ENCODE peak calls at places on chromosomes 13 and 19, in five cellular contexts. P, X, S, N and E are unnamed samples.

GRCh38 chr13:23505007-23505406 is 65.2 kb upstream of the TNFRSF19 start:
- DNase-seq in N (no peak), X (no peak), P (no peak), S (no peak), E (peak; percentile 29)

GRCh38 chr13:48585456-48585840 is 52.6 kb upstream of the RCBTB2 start:
- DNase-seq in P (no peak), S (no peak), N (no peak), X (peak; percentile 8), E (no peak)

GRCh38 chr19:12838893-12839656 is 760 bp downstream of the MAST1 start:
- DNase-seq in P (no peak), S (no peak), X (no peak), N (no peak), E (no peak)

GRCh38 chr19:11539495-11540365 is 1.1 kb downstream of the CNN1 start:
- DNase-seq in N (no peak), P (peak; percentile 77), S (no peak), X (no peak), E (no peak)

GRCh38 chr19:53467503-53468262 is at the start of gene ZNF813:
- DNase-seq in P (peak; percentile 96), S (peak; percentile 98), X (peak; percentile 64), N (peak; percentile 91), E (peak; percentile 79)

GRCh38 chr19:50838239-50838638 is 4.9 kb upstream of the KLK15 start:
- DNase-seq in X (no peak), P (no peak), N (no peak), S (no peak), E (no peak)

GRCh38 chr13:97223711-97224461 is 1.8 kb downstream of the MBNL2 start:
- DNase-seq in N (peak; percentile 36), P (peak; percentile 74), S (no peak), X (peak; percentile 92), E (peak; percentile 78)

GRCh38 chr13:76887070-76887563 is 912 bp upstream of the KCTD12 start:
- DNase-seq in X (no peak), S (no peak), N (no peak), P (peak; percentile 25), E (no peak)

GRCh38 chr13:83088858-83089257 is 793.4 kb downstream of the SLITRK1 start:
- DNase-seq in X (no peak), S (no peak), N (no peak), P (no peak), E (no peak)

GRCh38 chr13:107170270-107170931 is 602.5 kb upstream of the ARGLU1 start:
- DNase-seq in N (no peak), X (no peak), S (no peak), P (no peak), E (no peak)

GRCh38 chr19:52993342-52994178 is 20.2 kb upstream of the ERVV-1 start:
- DNase-seq in X (peak; percentile 47), S (peak; percentile 57), N (peak; percentile 80), P (peak; percentile 84), E (peak; percentile 63)

GRCh38 chr19:23996549-23996948 is 81.9 kb downstream of the ZNF726 start:
- DNase-seq in N (no peak), S (no peak), X (no peak), P (no peak), E (no peak)

GRCh38 chr13:110444226-110444653 is 117.3 kb downstream of the RAB20 start:
- DNase-seq in N (no peak), P (peak; percentile 62), X (no peak), S (no peak), E (no peak)

GRCh38 chr19:6767357-6768235 is at the start of gene SH2D3A:
- DNase-seq in P (no peak), S (peak; percentile 93), N (peak; percentile 96), X (no peak), E (no peak)

GRCh38 chr13:50635504-50635903 is 208.0 kb downstream of the DLEU7 start:
- DNase-seq in S (no peak), X (peak; percentile 12), P (peak; percentile 52), N (no peak), E (no peak)

GRCh38 chr13:32669030-32669646 is 82.9 kb downstream of the PDS5B start:
- DNase-seq in S (no peak), N (peak; percentile 8), X (peak; percentile 47), P (no peak), E (peak; percentile 56)

GRCh38 chr19:40523322-40524047 is 53.2 kb upstream of the SHKBP1 start:
- DNase-seq in P (no peak), N (peak; percentile 39), X (no peak), S (no peak), E (no peak)

GRCh38 chr13:110268576-110269185 is 38.3 kb downstream of the COL4A1 start:
- DNase-seq in P (no peak), S (no peak), X (no peak), N (no peak), E (no peak)

GRCh38 chr13:82506805-82507404 is 1375.4 kb downstream of the SLITRK1 start:
- DNase-seq in X (no peak), S (no peak), N (no peak), P (no peak), E (no peak)

GRCh38 chr13:111879719-111880118 is 187.2 kb upstream of the SOX1 start:
- DNase-seq in P (no peak), S (no peak), X (no peak), N (no peak), E (no peak)

GRCh38 chr13:27375686-27376326 is 48.6 kb upstream of the GTF3A start:
- DNase-seq in N (peak; percentile 44), P (peak; percentile 68), S (peak; percentile 35), X (peak; percentile 38), E (no peak)

GRCh38 chr19:33630880-33631627 is 9.3 kb downstream of the CHST8 start:
- DNase-seq in X (no peak), N (no peak), S (no peak), P (no peak), E (no peak)

GRCh38 chr13:42041684-42042035 is 6.8 kb upstream of the DGKH start:
- DNase-seq in S (no peak), X (no peak), P (peak; percentile 56), N (no peak), E (peak; percentile 65)

GRCh38 chr19:13506550-13506878 is 235 bp upstream of the CACNA1A start:
- DNase-seq in P (no peak), N (no peak), S (no peak), X (no peak), E (no peak)

GRCh38 chr19:32350492-32350891 is 5.1 kb downstream of the ZNF507 start:
- DNase-seq in S (no peak), P (no peak), X (no peak), N (no peak), E (no peak)

GRCh38 chr13:52835071-52835793 is 13.2 kb downstream of the PCDH8 start:
- DNase-seq in N (no peak), S (no peak), X (no peak), P (no peak), E (no peak)

GRCh38 chr13:41827507-41828213 is 133.2 kb downstream of the VWA8 start:
- DNase-seq in P (peak; percentile 56), S (no peak), N (no peak), X (peak; percentile 80), E (peak; percentile 77)

GRCh38 chr13:20136781-20137703 is 23.8 kb downstream of the GJA3 start:
- DNase-seq in P (no peak), X (no peak), N (peak; percentile 27), S (no peak), E (no peak)

GRCh38 chr19:55319786-55320185 is 5.4 kb downstream of the TMEM150B start:
- DNase-seq in N (no peak), P (peak; percentile 45), X (no peak), S (no peak), E (no peak)

GRCh38 chr19:55189424-55189823 is 9.3 kb upstream of the SYT5 start:
- DNase-seq in P (no peak), S (no peak), X (peak; percentile 85), N (no peak), E (no peak)

GRCh38 chr13:26502826-26503225 is 54.7 kb upstream of the WASF3 start:
- DNase-seq in N (no peak), S (peak; percentile 18), P (no peak), X (peak; percentile 35), E (no peak)

GRCh38 chr13:44934724-44935123 is 54.5 kb downstream of the NUFIP1 start:
- DNase-seq in P (no peak), S (no peak), N (no peak), X (no peak), E (no peak)

GRCh38 chr13:29892149-29892548 is 41.7 kb upstream of the UBL3 start:
- DNase-seq in P (no peak), N (no peak), X (no peak), S (no peak), E (no peak)